ENCODE peak calls at places on chromosome 1, in four cellular contexts. C is IMR-90, F is mesendoderm, W is H1. X is an unnamed sample.

GRCh38 chr1:209900734-209901133 is 37.3 kb upstream of the SYT14 start:
- DNase-seq in C (peak; percentile 77), F (no peak), W (no peak), X (no peak)

GRCh38 chr1:111666828-111667227 is 47.2 kb downstream of the RAP1A start:
- DNase-seq in C (no peak), F (no peak), W (no peak), X (no peak)

GRCh38 chr1:206116191-206116872 is 856 bp downstream of the AVPR1B start:
- DNase-seq in C (no peak), F (no peak), W (peak; percentile 45), X (peak; percentile 40)

GRCh38 chr1:3457910-3458621 is 3.6 kb downstream of the ARHGEF16 start:
- DNase-seq in C (no peak), F (no peak), W (no peak), X (no peak)

GRCh38 chr1:212410231-212410825 is 4.4 kb downstream of the PACC1 start:
- DNase-seq in C (no peak), F (no peak), W (no peak), X (no peak)

GRCh38 chr1:116311756-116312691 is 61.0 kb upstream of the ATP1A1 start:
- DNase-seq in C (no peak), F (no peak), W (no peak), X (no peak)

GRCh38 chr1:215002471-215002870 is 80.1 kb upstream of the KCNK2 start:
- DNase-seq in C (peak; percentile 75), F (peak; percentile 4), W (no peak), X (no peak)

GRCh38 chr1:153363641-153364040 is 6.0 kb downstream of the S100A9 start:
- DNase-seq in C (no peak), F (no peak), W (no peak), X (no peak)

GRCh38 chr1:162230096-162230495 is 146.6 kb downstream of the SPATA46 start:
- DNase-seq in C (no peak), F (peak; percentile 87), W (peak; percentile 59), X (peak; percentile 85)

GRCh38 chr1:176880954-176881595 is 283.4 kb downstream of the ASTN1 start:
- DNase-seq in C (peak; percentile 62), F (peak; percentile 88), W (peak; percentile 90), X (peak; percentile 81)

GRCh38 chr1:185670187-185670627 is 64.0 kb upstream of the HMCN1 start:
- DNase-seq in C (peak; percentile 55), F (peak; percentile 68), W (peak; percentile 62), X (no peak)

GRCh38 chr1:208167229-208167869 is 76.8 kb downstream of the PLXNA2 start:
- DNase-seq in C (no peak), F (peak; percentile 28), W (no peak), X (no peak)

GRCh38 chr1:229295745-229296144 is 24.8 kb downstream of the RAB4A start:
- DNase-seq in C (no peak), F (no peak), W (no peak), X (no peak)

GRCh38 chr1:1973716-1974642 is 29.6 kb downstream of the CFAP74 start:
- DNase-seq in C (no peak), F (no peak), W (no peak), X (peak; percentile 28)

GRCh38 chr1:203025721-203026665 is at the start of gene PPFIA4:
- DNase-seq in C (peak; percentile 75), F (peak; percentile 94), W (peak; percentile 97), X (peak; percentile 93)

GRCh38 chr1:211476200-211476849 is 15.6 kb downstream of the RD3 start:
- DNase-seq in C (peak; percentile 63), F (peak; percentile 73), W (peak; percentile 70), X (peak; percentile 65)

DNA sequence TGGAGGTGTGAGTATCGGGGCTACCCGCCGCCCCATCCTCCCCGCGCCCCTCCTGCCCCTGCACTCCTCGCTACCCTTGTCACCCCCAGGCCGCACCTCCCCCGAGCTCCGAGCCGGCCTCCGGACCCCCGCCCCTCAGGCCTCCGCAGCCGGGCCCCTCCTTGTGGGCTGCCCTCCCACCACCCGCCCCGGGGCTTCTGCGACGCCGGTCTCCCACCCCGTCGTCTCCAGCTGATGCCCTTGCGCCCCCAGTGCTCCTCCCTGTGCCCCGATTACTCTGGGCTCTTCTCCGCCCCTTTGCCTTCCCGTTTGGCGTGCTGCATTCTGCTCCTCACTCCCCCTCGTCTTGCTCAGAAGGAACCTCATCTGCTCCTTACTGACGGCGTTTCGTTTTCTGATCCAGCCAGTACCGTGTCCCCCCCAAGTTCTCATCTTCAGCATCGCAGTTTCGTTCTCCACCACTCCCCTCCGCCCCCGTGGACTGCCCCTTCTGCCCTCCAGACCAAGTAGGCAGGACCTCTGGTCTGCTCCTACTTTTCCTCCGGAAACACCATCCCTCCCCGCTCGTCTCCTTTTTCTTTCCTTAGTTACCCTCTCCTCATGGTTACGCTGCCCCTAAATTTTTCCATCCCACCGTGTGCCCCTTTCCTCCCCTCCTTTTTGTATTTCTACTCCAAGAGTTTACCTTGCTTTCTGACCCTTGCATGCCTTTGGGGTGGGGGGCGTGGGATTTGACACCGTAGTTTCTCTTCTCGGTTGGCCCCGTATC is 840 bp downstream of the SNX27 start:
- DNase-seq in C (no peak), F (peak; percentile 61), W (no peak), X (peak; percentile 46)
- H4K5ac ChIP-seq in C (peak overlapping the region; percentile 3), F (no peak overlapping the region), W (no peak overlapping the region), X (no peak overlapping the region)

DNA sequence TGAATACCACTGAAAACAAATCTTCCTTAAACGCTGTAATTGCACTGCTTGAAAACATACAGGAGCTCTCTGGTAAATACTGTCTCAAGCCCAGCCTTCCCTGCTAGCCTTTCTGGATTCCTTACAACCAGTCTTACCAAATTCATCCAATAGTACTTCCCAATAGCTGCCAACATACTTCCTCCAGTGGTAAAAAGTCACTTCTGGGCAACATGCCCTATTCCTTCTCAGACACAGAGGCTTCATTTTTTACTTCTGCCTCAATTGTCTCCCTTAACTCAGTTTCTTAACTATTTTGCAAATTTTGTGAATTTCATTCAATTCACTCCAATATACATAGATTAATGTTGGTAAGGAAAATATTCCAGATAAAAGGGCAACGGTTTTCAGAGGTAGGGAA is 166.3 kb downstream of the TBX15 start:
- DNase-seq in C (no peak), F (no peak), W (no peak), X (no peak)
- H3K4me2 ChIP-seq in C (no peak overlapping the region), F (no peak overlapping the region), W (no peak overlapping the region), X (no peak overlapping the region)

DNA sequence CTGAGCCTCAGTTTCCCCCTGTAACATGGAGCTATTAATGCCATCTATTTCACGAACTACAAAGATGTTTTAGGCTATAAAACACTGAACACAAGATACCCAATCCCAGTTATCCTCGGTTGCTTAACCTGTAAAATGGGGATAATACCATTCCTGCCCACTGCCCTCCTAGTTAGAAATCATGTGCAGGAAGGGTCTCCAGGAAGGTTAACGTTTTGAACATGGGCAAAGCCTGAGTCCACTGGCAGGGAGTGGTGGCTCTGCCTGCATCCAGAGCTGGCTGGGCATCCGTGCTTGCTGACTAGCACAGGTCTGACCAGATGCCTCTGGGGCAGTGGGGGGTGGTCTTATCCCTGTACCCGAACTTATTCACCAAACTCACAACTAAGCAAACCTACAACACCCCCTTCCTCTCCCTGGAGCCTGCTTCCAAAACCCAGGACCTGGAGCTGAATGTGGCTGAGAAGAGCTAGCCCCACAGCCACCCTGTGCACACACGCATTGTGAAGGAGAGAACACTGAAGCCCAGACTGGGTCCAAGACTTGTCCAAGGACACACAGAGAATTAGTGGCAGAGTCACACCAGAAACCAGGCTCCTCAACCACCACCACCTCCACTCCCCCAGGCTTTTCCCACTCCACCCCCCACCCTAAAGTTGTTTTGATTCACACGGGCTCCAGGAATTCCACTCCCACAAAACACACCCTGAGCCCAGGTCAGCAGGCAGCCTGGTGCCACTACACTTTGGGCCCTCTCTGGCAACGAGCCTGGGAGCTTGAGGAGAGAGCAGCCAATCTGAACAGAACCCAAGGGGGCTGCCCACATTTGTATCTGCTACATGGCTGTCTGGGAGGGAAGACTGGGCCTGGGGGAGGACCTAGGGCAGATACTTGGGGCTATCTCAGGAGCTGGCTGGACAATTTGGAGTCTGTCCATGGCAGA is 1.6 kb downstream of the E2F2 start:
- DNase-seq in C (no peak), F (no peak), W (no peak), X (no peak)
- H4K5ac ChIP-seq in C (no peak overlapping the region), F (no peak overlapping the region), W (no peak overlapping the region), X (no peak overlapping the region)

GRCh38 chr1:235932090-235932510 is 65.4 kb upstream of the LYST start:
- DNase-seq in C (no peak), F (no peak), W (no peak), X (no peak)
- H3K4me2 ChIP-seq in C (no peak overlapping the region), F (no peak overlapping the region), W (no peak overlapping the region), X (no peak overlapping the region)

DNA sequence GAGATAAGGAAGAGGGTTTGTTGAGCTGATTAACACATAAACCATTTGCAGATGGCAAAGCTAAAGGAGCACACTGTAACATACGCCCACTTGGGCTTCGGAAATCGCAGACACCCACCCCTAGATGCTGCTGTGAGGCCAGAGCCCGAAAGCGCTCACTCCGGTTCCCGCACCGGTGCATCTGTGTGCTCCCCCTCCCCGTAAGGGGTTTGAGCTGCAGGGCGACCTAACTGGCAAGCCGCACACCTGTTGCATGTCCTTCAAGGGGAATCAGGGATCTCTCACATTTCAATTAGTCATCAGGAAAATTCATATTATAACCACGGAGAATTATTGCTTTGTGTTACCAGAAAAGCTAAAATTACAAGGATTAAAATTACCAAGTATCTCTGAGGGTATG is 1.4 kb upstream of the CFH start:
- DNase-seq in C (no peak), F (peak; percentile 16), W (no peak), X (peak; percentile 35)
- H4K5ac ChIP-seq in C (no peak overlapping the region), F (no peak overlapping the region), W (no peak overlapping the region), X (no peak overlapping the region)